ENCODE peak calls at places on chromosomes 13 and 19, in six cellular contexts. One of them, this sample, is unnamed. For H3K36me3, the result is how much of the 10 kb centered on the place peaks cover.

GRCh38 chr19:39502640-39503417 is 4.1 kb downstream of the DLL3 start:
- DNase-seq in fibroblast of lung: peak
- DNase-seq in pancreas: peak
- DNase-seq in osteoblast: peak
- DNase-seq in mucosa of descending colon: peak
- DNase-seq in psoas muscle: peak
- DNase-seq in this sample: peak

GRCh38 chr13:31001647-31002046 is 69.2 kb downstream of the TEX26 start:
- DNase-seq in fibroblast of lung: peak
- DNase-seq in pancreas: no peak
- DNase-seq in osteoblast: no peak
- DNase-seq in mucosa of descending colon: no peak
- DNase-seq in psoas muscle: no peak
- DNase-seq in this sample: no peak

GRCh38 chr19:24033962-24034342 is 53.0 kb upstream of the ZNF254 start:
- DNase-seq in fibroblast of lung: peak
- DNase-seq in pancreas: peak
- DNase-seq in osteoblast: peak
- DNase-seq in mucosa of descending colon: peak
- DNase-seq in psoas muscle: peak
- DNase-seq in this sample: no peak

GRCh38 chr13:33125821-33126570 is 109.8 kb downstream of the KL start:
- DNase-seq in fibroblast of lung: peak
- DNase-seq in pancreas: no peak
- DNase-seq in osteoblast: peak
- DNase-seq in mucosa of descending colon: no peak
- DNase-seq in psoas muscle: peak
- DNase-seq in this sample: no peak

GRCh38 chr13:50236898-50237318 is 221.7 kb downstream of the KCNRG start:
- DNase-seq in fibroblast of lung: peak
- DNase-seq in pancreas: no peak
- DNase-seq in osteoblast: peak
- DNase-seq in mucosa of descending colon: no peak
- DNase-seq in psoas muscle: no peak
- DNase-seq in this sample: peak

GRCh38 chr13:71240906-71241305 is 626.1 kb downstream of the DACH1 start:
- DNase-seq in fibroblast of lung: peak
- DNase-seq in pancreas: no peak
- DNase-seq in osteoblast: no peak
- DNase-seq in mucosa of descending colon: peak
- DNase-seq in psoas muscle: no peak
- DNase-seq in this sample: no peak

GRCh38 chr19:56110515-56111448 is 10.3 kb downstream of the ZNF787 start:
- DNase-seq in fibroblast of lung: no peak
- DNase-seq in pancreas: peak
- DNase-seq in osteoblast: peak
- DNase-seq in mucosa of descending colon: peak
- DNase-seq in psoas muscle: peak
- DNase-seq in this sample: no peak

GRCh38 chr13:61002686-61003085 is 413.0 kb downstream of the PCDH20 start:
- DNase-seq in fibroblast of lung: no peak
- DNase-seq in pancreas: no peak
- DNase-seq in osteoblast: no peak
- DNase-seq in mucosa of descending colon: no peak
- DNase-seq in psoas muscle: no peak
- DNase-seq in this sample: no peak

GRCh38 chr19:33458807-33459206 is 62.8 kb downstream of the PEPD start:
- DNase-seq in fibroblast of lung: no peak
- DNase-seq in pancreas: no peak
- DNase-seq in osteoblast: no peak
- DNase-seq in mucosa of descending colon: no peak
- DNase-seq in psoas muscle: no peak
- DNase-seq in this sample: no peak

GRCh38 chr13:113851826-113852535 is 11.9 kb downstream of the GAS6 start:
- DNase-seq in fibroblast of lung: no peak
- DNase-seq in pancreas: peak
- DNase-seq in osteoblast: no peak
- DNase-seq in mucosa of descending colon: no peak
- DNase-seq in psoas muscle: no peak
- DNase-seq in this sample: no peak

GRCh38 chr13:43346427-43346826 is 323.0 kb downstream of the DNAJC15 start:
- DNase-seq in fibroblast of lung: peak
- DNase-seq in pancreas: no peak
- DNase-seq in osteoblast: no peak
- DNase-seq in mucosa of descending colon: no peak
- DNase-seq in psoas muscle: no peak
- DNase-seq in this sample: no peak

GRCh38 chr19:8065489-8066261 is 13.1 kb downstream of the CCL25 start:
- DNase-seq in fibroblast of lung: no peak
- DNase-seq in pancreas: no peak
- DNase-seq in osteoblast: peak
- DNase-seq in mucosa of descending colon: no peak
- DNase-seq in psoas muscle: no peak
- DNase-seq in this sample: no peak

GRCh38 chr13:25117312-25117711 is 21.4 kb downstream of the PABPC3 start:
- DNase-seq in fibroblast of lung: no peak
- DNase-seq in pancreas: no peak
- DNase-seq in osteoblast: no peak
- DNase-seq in mucosa of descending colon: no peak
- DNase-seq in psoas muscle: no peak
- DNase-seq in this sample: no peak

GRCh38 chr19:29798783-29799182 is 13.0 kb upstream of the CCNE1 start:
- DNase-seq in fibroblast of lung: peak
- DNase-seq in pancreas: no peak
- DNase-seq in osteoblast: peak
- DNase-seq in mucosa of descending colon: no peak
- DNase-seq in psoas muscle: no peak
- DNase-seq in this sample: no peak

GRCh38 chr13:40193290-40194203 is 472.9 kb downstream of the FOXO1 start:
- DNase-seq in fibroblast of lung: peak
- DNase-seq in pancreas: no peak
- DNase-seq in osteoblast: no peak
- DNase-seq in mucosa of descending colon: no peak
- DNase-seq in psoas muscle: peak
- DNase-seq in this sample: no peak

GRCh38 chr13:111531505-111531904 is 211.1 kb downstream of the TEX29 start:
- DNase-seq in fibroblast of lung: no peak
- DNase-seq in pancreas: no peak
- DNase-seq in osteoblast: no peak
- DNase-seq in mucosa of descending colon: no peak
- DNase-seq in psoas muscle: no peak
- DNase-seq in this sample: no peak

GRCh38 chr19:5864013-5864720 is 6.2 kb downstream of the FUT5 start:
- DNase-seq in fibroblast of lung: no peak
- DNase-seq in pancreas: no peak
- DNase-seq in osteoblast: peak
- DNase-seq in mucosa of descending colon: no peak
- DNase-seq in psoas muscle: no peak
- DNase-seq in this sample: no peak

GRCh38 chr13:113946409-113947181 is 27.3 kb downstream of the C13orf46 start:
- DNase-seq in fibroblast of lung: no peak
- DNase-seq in pancreas: no peak
- DNase-seq in osteoblast: peak
- DNase-seq in mucosa of descending colon: no peak
- DNase-seq in psoas muscle: peak
- DNase-seq in this sample: no peak

GRCh38 chr19:38047048-38047435 is 140.0 kb downstream of the SIPA1L3 start:
- DNase-seq in fibroblast of lung: no peak
- DNase-seq in pancreas: no peak
- DNase-seq in osteoblast: no peak
- DNase-seq in mucosa of descending colon: no peak
- DNase-seq in psoas muscle: no peak
- DNase-seq in this sample: peak

GRCh38 chr13:45238945-45239795 is 38.3 kb upstream of the KCTD4 start:
- DNase-seq in fibroblast of lung: peak
- DNase-seq in pancreas: no peak
- DNase-seq in osteoblast: peak
- DNase-seq in mucosa of descending colon: no peak
- DNase-seq in psoas muscle: no peak
- DNase-seq in this sample: no peak

GRCh38 chr19:14974488-14974887 is 5.2 kb downstream of the SLC1A6 start:
- DNase-seq in fibroblast of lung: no peak
- DNase-seq in pancreas: no peak
- DNase-seq in osteoblast: no peak
- DNase-seq in mucosa of descending colon: no peak
- DNase-seq in psoas muscle: no peak
- DNase-seq in this sample: no peak

GRCh38 chr19:14978377-14978776 is 1.3 kb downstream of the SLC1A6 start:
- DNase-seq in fibroblast of lung: no peak
- DNase-seq in pancreas: no peak
- DNase-seq in osteoblast: no peak
- DNase-seq in mucosa of descending colon: no peak
- DNase-seq in psoas muscle: no peak
- DNase-seq in this sample: no peak

GRCh38 chr19:14979136-14979497 is 547 bp downstream of the SLC1A6 start:
- DNase-seq in fibroblast of lung: no peak
- DNase-seq in pancreas: no peak
- DNase-seq in osteoblast: peak
- DNase-seq in mucosa of descending colon: no peak
- DNase-seq in psoas muscle: no peak
- DNase-seq in this sample: no peak

GRCh38 chr19:14977128-14977527 is 2.5 kb downstream of the SLC1A6 start:
- DNase-seq in fibroblast of lung: no peak
- DNase-seq in pancreas: no peak
- DNase-seq in osteoblast: no peak
- DNase-seq in mucosa of descending colon: no peak
- DNase-seq in psoas muscle: no peak
- DNase-seq in this sample: no peak

DNA sequence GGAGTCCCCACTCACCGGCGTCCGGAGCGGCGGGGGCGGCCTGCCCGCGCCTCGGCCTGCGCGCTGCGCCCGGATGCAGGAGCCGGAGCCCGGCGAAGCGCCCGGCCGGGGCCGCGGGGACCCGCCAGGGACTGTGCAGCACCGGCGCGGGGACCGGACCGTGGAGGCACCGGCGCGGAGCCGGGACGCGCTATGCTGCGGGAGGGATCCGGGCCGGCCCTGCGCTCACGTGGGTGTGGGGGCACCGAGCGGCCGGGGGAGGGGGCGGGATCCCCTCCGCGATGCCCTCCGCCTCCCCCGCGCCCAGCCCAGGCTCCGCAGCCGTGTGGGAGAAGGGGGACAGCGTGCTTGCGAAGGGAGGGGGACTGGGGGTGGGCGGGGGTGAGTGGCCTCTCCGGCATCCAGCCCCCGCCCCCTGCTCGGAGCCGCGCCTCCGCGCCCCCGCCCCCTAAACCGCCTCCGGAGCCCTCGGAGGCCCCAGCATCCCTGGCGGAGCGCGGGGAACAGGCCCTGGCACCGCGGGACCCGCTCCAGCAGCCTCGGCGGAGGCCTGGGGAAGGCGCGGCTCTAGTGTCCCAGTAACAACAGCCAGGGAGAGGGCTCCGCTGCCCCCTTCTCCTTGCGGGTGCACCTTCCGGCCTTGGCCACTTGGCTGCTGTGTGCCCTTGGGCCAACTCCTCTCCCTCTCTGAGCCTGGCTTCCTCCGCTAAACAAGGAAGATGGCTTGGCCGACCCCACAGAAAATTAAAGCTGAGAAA is at the start of gene SLC1A6:
- DNase-seq in fibroblast of lung: no peak
- DNase-seq in pancreas: no peak
- DNase-seq in osteoblast: peak
- DNase-seq in mucosa of descending colon: no peak
- DNase-seq in psoas muscle: no peak
- DNase-seq in this sample: no peak
- H3K4me3 ChIP-seq in fibroblast of lung: no peak
- H3K4me3 ChIP-seq in pancreas: no peak
- H3K4me3 ChIP-seq in osteoblast: no peak
- H3K4me3 ChIP-seq in mucosa of descending colon: no peak
- H3K4me3 ChIP-seq in psoas muscle: no peak
- H3K4me3 ChIP-seq in this sample: no peak

GRCh38 chr19:41861846-41862245 is 1.8 kb downstream of the RPS19 start:
- DNase-seq in fibroblast of lung: no peak
- DNase-seq in pancreas: no peak
- DNase-seq in osteoblast: peak
- DNase-seq in mucosa of descending colon: no peak
- DNase-seq in psoas muscle: no peak
- DNase-seq in this sample: no peak

GRCh38 chr19:41863209-41863931 is 3.3 kb downstream of the RPS19 start:
- DNase-seq in fibroblast of lung: no peak
- DNase-seq in pancreas: no peak
- DNase-seq in osteoblast: no peak
- DNase-seq in mucosa of descending colon: no peak
- DNase-seq in psoas muscle: no peak
- DNase-seq in this sample: no peak

GRCh38 chr19:41861098-41861768 is 1.2 kb downstream of the RPS19 start:
- DNase-seq in fibroblast of lung: no peak
- DNase-seq in pancreas: no peak
- DNase-seq in osteoblast: no peak
- DNase-seq in mucosa of descending colon: no peak
- DNase-seq in psoas muscle: no peak
- DNase-seq in this sample: no peak

GRCh38 chr19:41864374-41864773 is 4.3 kb downstream of the RPS19 start:
- DNase-seq in fibroblast of lung: no peak
- DNase-seq in pancreas: no peak
- DNase-seq in osteoblast: no peak
- DNase-seq in mucosa of descending colon: no peak
- DNase-seq in psoas muscle: no peak
- DNase-seq in this sample: no peak

DNA sequence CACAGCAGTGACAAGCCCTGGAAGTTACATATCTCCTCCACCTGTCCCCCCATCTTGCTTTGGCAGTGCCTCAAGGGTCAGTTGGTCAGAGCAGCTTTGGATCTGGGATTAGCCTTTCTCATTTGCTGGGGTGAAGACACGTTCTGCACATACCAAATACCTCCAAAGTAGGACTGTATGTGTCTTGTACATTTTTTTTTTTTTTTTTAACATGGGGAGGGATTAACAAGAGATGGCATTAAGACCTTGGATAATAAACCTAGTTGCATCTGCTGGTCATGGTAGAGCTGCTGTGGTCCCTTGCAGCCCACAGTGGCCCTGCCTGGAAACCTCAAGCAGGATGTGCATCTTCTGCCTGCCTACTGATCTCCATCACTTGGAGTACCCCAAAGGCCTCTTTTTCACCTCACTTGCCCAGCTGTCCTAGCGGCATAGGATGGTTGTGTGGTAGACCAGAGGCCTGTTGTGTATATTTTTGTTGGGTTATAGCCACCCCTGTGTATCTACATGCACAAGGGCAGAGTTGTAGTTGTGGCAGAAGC is 2.5 kb downstream of the RPS19 start:
- DNase-seq in fibroblast of lung: no peak
- DNase-seq in pancreas: no peak
- DNase-seq in osteoblast: peak
- DNase-seq in mucosa of descending colon: no peak
- DNase-seq in psoas muscle: no peak
- DNase-seq in this sample: no peak
- H3K36me3 ChIP-seq in fibroblast of lung: under half
- H3K36me3 ChIP-seq in pancreas: under half
- H3K36me3 ChIP-seq in osteoblast: half or more
- H3K36me3 ChIP-seq in mucosa of descending colon: under half
- H3K36me3 ChIP-seq in psoas muscle: half or more
- H3K36me3 ChIP-seq in this sample: under half

GRCh38 chr13:98773053-98773452 is 20.6 kb upstream of the SLC15A1 start:
- DNase-seq in fibroblast of lung: no peak
- DNase-seq in pancreas: no peak
- DNase-seq in osteoblast: no peak
- DNase-seq in mucosa of descending colon: no peak
- DNase-seq in psoas muscle: no peak
- DNase-seq in this sample: no peak
- TF ChIP-seq CTCF in fibroblast of lung: no peak
- TF ChIP-seq CTCF in pancreas: no peak
- TF ChIP-seq CTCF in osteoblast: no peak
- TF ChIP-seq CTCF in mucosa of descending colon: no peak
- TF ChIP-seq CTCF in psoas muscle: no peak
- TF ChIP-seq CTCF in this sample: peak

GRCh38 chr13:52033039-52033438 is 8.5 kb downstream of the UTP14C start:
- DNase-seq in fibroblast of lung: no peak
- DNase-seq in pancreas: no peak
- DNase-seq in osteoblast: no peak
- DNase-seq in mucosa of descending colon: no peak
- DNase-seq in psoas muscle: no peak
- DNase-seq in this sample: no peak
- H3K4me3 ChIP-seq in fibroblast of lung: no peak
- H3K4me3 ChIP-seq in pancreas: no peak
- H3K4me3 ChIP-seq in osteoblast: no peak
- H3K4me3 ChIP-seq in mucosa of descending colon: no peak
- H3K4me3 ChIP-seq in psoas muscle: no peak
- H3K4me3 ChIP-seq in this sample: no peak